ENCODE peak calls at places on chromosomes 2 and 18, in four cellular contexts. E is heart left ventricle, O is astrocyte of the spinal cord, K is AG10803. C is an unnamed sample.

GRCh38 chr2:86704482-86704971 is 15.6 kb upstream of the RMND5A start:
- DNase-seq in E (peak; percentile 86), K (peak; percentile 64), O (peak; percentile 79), C (peak; percentile 71)

GRCh38 chr2:27072950-27073349 is 1.5 kb upstream of the OST4 start:
- DNase-seq in K (no peak), E (no peak), O (peak; percentile 79), C (peak; percentile 52)

GRCh38 chr18:13180614-13181375 is 37.8 kb upstream of the LDLRAD4 start:
- DNase-seq in E (no peak), O (no peak), K (no peak), C (no peak)

GRCh38 chr18:892316-892715 is 12.4 kb upstream of the ADCYAP1 start:
- DNase-seq in E (no peak), O (no peak), K (no peak), C (no peak)

GRCh38 chr2:127893494-127893893 is 7.7 kb upstream of the AMMECR1L start:
- DNase-seq in K (no peak), E (no peak), O (no peak), C (no peak)

GRCh38 chr2:117232305-117232704 is 582.2 kb upstream of the DDX18 start:
- DNase-seq in E (no peak), K (no peak), O (no peak), C (no peak)

GRCh38 chr2:165067958-165068612 is 112.8 kb upstream of the SLC38A11 start:
- DNase-seq in O (peak; percentile 76), E (peak; percentile 62), K (peak; percentile 27), C (peak; percentile 0)

GRCh38 chr18:955379-956066 is 50.9 kb downstream of the ADCYAP1 start:
- DNase-seq in K (no peak), E (no peak), O (no peak), C (no peak)

GRCh38 chr2:200467806-200468686 is 41.8 kb downstream of the KCTD18 start:
- DNase-seq in K (no peak), E (no peak), O (no peak), C (no peak)

GRCh38 chr2:11647834-11648600 is 22.0 kb downstream of the NTSR2 start:
- DNase-seq in K (peak; percentile 2), O (no peak), E (no peak), C (no peak)

GRCh38 chr2:220959391-220959802 is 612.7 kb downstream of the EPHA4 start:
- DNase-seq in E (peak; percentile 32), O (no peak), K (no peak), C (no peak)

GRCh38 chr2:18104583-18105224 is 226.2 kb downstream of the KCNS3 start:
- DNase-seq in O (no peak), K (no peak), E (no peak), C (no peak)

GRCh38 chr18:3603460-3604259 is 153.7 kb downstream of the TGIF1 start:
- DNase-seq in E (no peak), O (peak; percentile 98), K (peak; percentile 99), C (peak; percentile 96)

GRCh38 chr2:235414422-235414821 is 79.4 kb upstream of the AGAP1 start:
- DNase-seq in O (no peak), K (no peak), E (peak; percentile 91), C (no peak)

GRCh38 chr2:8457620-8458255 is 224.1 kb upstream of the ID2 start:
- DNase-seq in E (no peak), K (no peak), O (no peak), C (no peak)

GRCh38 chr2:26961603-26962184 is 8.7 kb upstream of the MAPRE3 start:
- DNase-seq in O (peak; percentile 79), K (peak; percentile 66), E (peak; percentile 71), C (peak; percentile 56)

GRCh38 chr2:29009711-29010677 is 28.9 kb downstream of the TOGARAM2 start:
- DNase-seq in E (no peak), K (no peak), O (no peak), C (no peak)

GRCh38 chr18:57980573-57981348 is 63.3 kb upstream of the NEDD4L start:
- DNase-seq in K (no peak), E (no peak), O (no peak), C (no peak)

GRCh38 chr2:164911832-164912231 is 43.5 kb downstream of the SLC38A11 start:
- DNase-seq in K (no peak), O (no peak), E (no peak), C (no peak)

GRCh38 chr2:189407161-189407943 is 33.9 kb upstream of the WDR75 start:
- DNase-seq in E (no peak), K (peak; percentile 80), O (peak; percentile 89), C (peak; percentile 71)

GRCh38 chr2:71100195-71100964 is 29.6 kb downstream of the MCEE start:
- DNase-seq in E (peak; percentile 38), O (peak; percentile 68), K (peak; percentile 62), C (peak; percentile 75)

GRCh38 chr18:2706903-2707302 is 51.4 kb downstream of the SMCHD1 start:
- DNase-seq in O (no peak), E (no peak), K (no peak), C (no peak)

GRCh38 chr18:61541673-61542072 is 208.4 kb downstream of the CDH20 start:
- DNase-seq in K (no peak), E (no peak), O (no peak), C (peak; percentile 45)

GRCh38 chr2:36348721-36349120 is 6.9 kb upstream of the CRIM1 start:
- DNase-seq in E (no peak), K (peak; percentile 60), O (no peak), C (no peak)

GRCh38 chr18:5900249-5900648 is 4.9 kb upstream of the TMEM200C start:
- DNase-seq in O (peak; percentile 64), K (no peak), E (no peak), C (no peak)

GRCh38 chr2:164061129-164061746 is 325.4 kb upstream of the FIGN start:
- DNase-seq in O (peak; percentile 34), K (peak; percentile 22), E (peak; percentile 28), C (peak; percentile 1)

GRCh38 chr2:208794288-208794975 is 387.8 kb downstream of the PTH2R start:
- DNase-seq in O (no peak), K (no peak), E (no peak), C (no peak)

GRCh38 chr2:48310581-48310980 is 219.4 kb upstream of the STON1 start:
- DNase-seq in E (no peak), O (no peak), K (no peak), C (no peak)

GRCh38 chr2:48309900-48310299 is 220.1 kb upstream of the STON1 start:
- DNase-seq in O (no peak), E (no peak), K (no peak), C (no peak)

GRCh38 chr2:48305569-48305968 is 224.4 kb upstream of the STON1 start:
- DNase-seq in O (no peak), E (no peak), K (no peak), C (no peak)

GRCh38 chr2:48312126-48312525 is 217.8 kb upstream of the STON1 start:
- DNase-seq in K (no peak), E (no peak), O (no peak), C (peak; percentile 29)

GRCh38 chr2:48306409-48307284 is 223.3 kb upstream of the STON1 start:
- DNase-seq in K (peak; percentile 76), E (no peak), O (no peak), C (peak; percentile 59)
- TF ChIP-seq CTCF in K (no peak), E (no peak), O (no peak), C (no peak)

GRCh38 chr2:160581035-160581434 is 87.4 kb upstream of the RBMS1 start:
- DNase-seq in K (peak; percentile 25), O (peak; percentile 36), E (no peak), C (peak; percentile 15)

GRCh38 chr2:160581448-160581847 is 87.8 kb upstream of the RBMS1 start:
- DNase-seq in K (no peak), E (no peak), O (no peak), C (no peak)

GRCh38 chr2:160583162-160583522 is 89.5 kb upstream of the RBMS1 start:
- DNase-seq in E (no peak), O (peak; percentile 74), K (peak; percentile 69), C (peak; percentile 35)

GRCh38 chr2:160583823-160584537 is 90.4 kb upstream of the RBMS1 start:
- DNase-seq in O (no peak), K (peak; percentile 22), E (no peak), C (no peak)

DNA sequence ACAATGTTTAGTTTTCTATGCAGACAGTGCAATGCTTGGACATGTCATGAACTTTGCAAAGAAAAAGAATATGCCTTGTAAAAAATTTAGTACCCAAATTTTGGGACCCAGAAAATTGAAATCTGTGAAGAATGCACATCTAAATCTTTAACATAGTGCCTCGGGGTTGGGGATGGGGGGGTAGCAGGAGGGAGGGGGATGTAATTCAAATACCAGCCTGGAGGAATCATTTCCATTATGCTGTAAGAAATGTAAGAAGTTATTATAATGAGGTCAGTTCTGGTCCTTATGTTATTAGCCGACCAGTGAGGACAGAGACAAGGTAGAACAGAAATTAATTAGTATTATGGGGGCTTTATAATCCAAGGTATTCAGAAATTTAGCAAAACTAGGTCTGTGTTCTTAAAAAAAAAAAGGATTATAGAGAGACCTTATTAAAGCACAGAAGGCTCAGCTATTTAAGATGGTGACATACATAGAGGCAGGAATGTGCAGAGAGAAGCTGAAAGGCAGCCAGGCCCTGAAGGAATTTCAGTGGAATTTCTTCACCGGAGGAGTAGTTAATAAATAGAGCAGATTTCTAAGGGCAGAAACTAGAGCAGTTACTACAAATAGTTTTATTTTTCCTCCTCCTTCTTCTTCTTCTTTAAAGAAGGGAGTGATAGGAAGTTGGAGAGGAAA is 89.0 kb upstream of the RBMS1 start:
- DNase-seq in K (peak; percentile 93), E (no peak), O (peak; percentile 83), C (peak; percentile 40)
- H3K4me3 ChIP-seq in K (no peak overlapping the region), E (no peak overlapping the region), O (no peak overlapping the region), C (no peak overlapping the region)

DNA sequence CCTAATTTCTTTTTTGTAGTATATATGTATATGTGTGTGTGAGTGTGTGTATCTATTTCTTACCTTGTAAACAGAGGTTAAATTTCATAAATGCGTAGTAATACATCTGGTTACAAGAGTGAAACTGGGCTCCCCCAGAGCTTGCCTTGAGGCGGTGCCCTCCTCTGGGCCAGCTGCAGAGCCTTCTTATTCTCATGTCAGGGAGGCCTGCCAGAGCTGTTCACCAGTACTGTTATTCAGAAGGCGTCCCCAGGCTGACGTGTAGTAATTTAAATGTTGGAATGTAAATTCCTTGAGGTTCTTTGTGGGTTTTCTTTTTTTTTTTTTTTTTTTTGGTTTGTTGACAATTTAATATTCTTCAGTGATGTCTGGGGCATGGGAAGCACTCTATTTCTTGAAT is 11.2 kb downstream of the COPS8 start:
- DNase-seq in O (peak; percentile 81), E (no peak), K (peak; percentile 83), C (peak; percentile 78)
- TF ChIP-seq CTCF in O (no peak), E (no peak), K (no peak), C (no peak)

GRCh38 chr2:226655871-226656270 is 143.7 kb downstream of the IRS1 start:
- DNase-seq in K (peak; percentile 74), E (no peak), O (peak; percentile 19), C (no peak)
- H3K4me3 ChIP-seq in K (no peak overlapping the region), E (no peak overlapping the region), O (no peak overlapping the region), C (no peak overlapping the region)

DNA sequence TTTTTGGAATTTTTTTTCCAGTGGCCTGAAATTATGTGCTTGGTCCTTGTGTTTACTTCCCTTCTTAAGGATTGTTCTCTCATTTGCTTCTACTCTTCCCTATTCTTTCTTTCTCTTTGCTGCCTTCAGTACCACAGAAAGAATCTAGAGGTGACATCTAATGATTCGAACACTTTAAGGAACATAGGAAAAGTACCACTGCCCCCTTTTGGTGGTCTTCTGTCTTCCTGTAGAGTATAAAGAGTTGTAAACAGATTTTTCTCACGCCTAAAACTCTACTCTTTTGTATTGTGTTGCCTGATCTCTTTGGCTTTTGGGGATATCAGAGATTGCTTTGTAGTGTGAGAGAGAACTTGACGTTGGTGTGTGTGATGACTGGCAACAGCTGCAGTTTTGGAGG is 7.0 kb upstream of the SCTR start:
- DNase-seq in O (no peak), E (no peak), K (no peak), C (no peak)
- TF ChIP-seq CTCF in O (no peak), E (no peak), K (no peak), C (no peak)